ENCODE peak calls at places on chromosomes 11 and 22, in seven cellular contexts. A is transverse colon; Q is stimulated activated CD4-positive, alpha-beta T cell treated with anti-CD3 and anti-CD28 coated beads, Interleukin-1b, Interleukin-23, amount 100 ng/mL, for 1 hour; E is MV-4-11; G is CD8-positive, alpha-beta T cell; C is RCC 7860; O is endodermal cell. N is an unnamed sample.

GRCh38 chr11:71106671-71107070 is 145.7 kb downstream of the SHANK2 start:
- DNase-seq in E (no peak), Q (no peak), A (no peak), C (no peak), G (no peak), O (no peak), N (no peak)

GRCh38 chr11:124445646-124446139 is at the start of gene OR8B8:
- DNase-seq in O (no peak), E (no peak), A (no peak), Q (no peak), G (no peak), C (no peak), N (no peak)

GRCh38 chr11:96228472-96228871 is 114.5 kb downstream of the MAML2 start:
- DNase-seq in G (no peak), C (peak), A (peak), E (no peak), O (peak), Q (no peak), N (no peak)

GRCh38 chr11:75408852-75409219 is 9.5 kb downstream of the RPS3 start:
- DNase-seq in G (no peak), E (no peak), O (no peak), Q (no peak), A (no peak), C (no peak), N (no peak)

GRCh38 chr11:127003260-127003981 is 2.9 kb upstream of the KIRREL3 start:
- DNase-seq in A (no peak), C (peak), E (no peak), Q (no peak), G (no peak), O (peak), N (peak)

GRCh38 chr11:2888266-2888968 is 2.8 kb upstream of the CDKN1C start:
- DNase-seq in E (peak), G (peak), A (peak), O (peak), Q (peak), C (peak), N (peak)

GRCh38 chr22:23549198-23549595 is 30.9 kb downstream of the IGLL1 start:
- DNase-seq in O (no peak), E (no peak), A (no peak), C (no peak), Q (no peak), G (no peak), N (no peak)

GRCh38 chr22:37187552-37187890 is 526 bp downstream of the C1QTNF6 start:
- DNase-seq in G (no peak), C (peak), E (no peak), Q (no peak), O (peak), A (peak), N (no peak)

GRCh38 chr11:8098879-8099278 is 17.9 kb downstream of the TUB start:
- DNase-seq in Q (no peak), O (peak), E (no peak), G (no peak), A (no peak), C (no peak), N (no peak)

GRCh38 chr11:65430406-65431217 is 8.0 kb downstream of the NEAT1 start:
- DNase-seq in C (peak), Q (no peak), G (no peak), A (peak), O (no peak), E (no peak), N (no peak)

GRCh38 chr11:7591992-7592391 is 78.2 kb downstream of the PPFIBP2 start:
- DNase-seq in E (peak), O (no peak), A (no peak), Q (no peak), C (no peak), G (no peak), N (no peak)

GRCh38 chr22:22810018-22810427 is 77.6 kb upstream of the IGLL5 start:
- DNase-seq in E (peak), A (peak), C (no peak), O (peak), Q (peak), G (peak), N (peak)

N was measured in H7.